ENCODE peak calls at places on chromosomes 12 and 14, in eight cellular contexts. S, G, D, F, L, M, H and X are unnamed samples.

GRCh38 chr14:96519970-96520369 is 17.8 kb downstream of the PAPOLA start:
- DNase-seq in H (no peak), M (no peak), F (no peak), S (no peak), L (no peak), D (no peak), G (no peak), X (no peak)

GRCh38 chr12:91529829-91530228 is 347.2 kb upstream of the DCN start:
- DNase-seq in H (no peak), M (no peak), S (peak), G (no peak), L (peak), F (peak), D (no peak), X (no peak)

GRCh38 chr12:121792607-121793500 is 634 bp downstream of the RHOF start:
- DNase-seq in D (no peak), M (no peak), F (no peak), S (no peak), L (no peak), H (peak), G (peak), X (peak)

GRCh38 chr14:81427348-81428058 is 27.4 kb upstream of the STON2 start:
- DNase-seq in M (no peak), G (no peak), S (no peak), L (no peak), D (no peak), H (no peak), F (no peak), X (peak)

GRCh38 chr12:102883204-102883799 is 33.7 kb downstream of the PAH start:
- DNase-seq in S (peak), F (peak), D (peak), M (no peak), H (peak), G (peak), L (no peak), X (peak)

GRCh38 chr14:23494223-23494622 is 24.7 kb downstream of the NGDN start:
- DNase-seq in H (no peak), S (peak), L (peak), M (no peak), G (no peak), D (peak), F (no peak), X (no peak)

GRCh38 chr14:28142400-28143015 is 624.1 kb upstream of the FOXG1 start:
- DNase-seq in M (peak), L (no peak), F (no peak), G (no peak), H (no peak), S (peak), D (no peak), X (no peak)

GRCh38 chr12:124497658-124498057 is 69.8 kb downstream of the NCOR2 start:
- DNase-seq in G (no peak), S (peak), H (no peak), M (no peak), L (peak), F (no peak), D (no peak), X (no peak)

GRCh38 chr14:25111061-25111601 is 61.2 kb upstream of the STXBP6 start:
- DNase-seq in L (peak), F (no peak), S (peak), H (no peak), G (no peak), M (peak), D (no peak), X (no peak)

GRCh38 chr12:130838951-130839769 is at the start of gene STX2:
- DNase-seq in L (peak), D (peak), S (peak), F (peak), M (peak), H (peak), G (peak), X (peak)

GRCh38 chr12:75908961-75909699 is 122.4 kb downstream of the PHLDA1 start:
- DNase-seq in H (no peak), M (peak), L (peak), S (peak), F (no peak), G (no peak), D (no peak), X (peak)

GRCh38 chr12:69433653-69434052 is 36.5 kb upstream of the FRS2 start:
- DNase-seq in H (no peak), F (no peak), L (no peak), S (no peak), D (no peak), G (no peak), M (no peak), X (no peak)

GRCh38 chr12:65681226-65681625 is 143.1 kb upstream of the HMGA2 start:
- DNase-seq in S (no peak), H (no peak), G (no peak), M (no peak), D (no peak), F (no peak), L (peak), X (no peak)

DNA sequence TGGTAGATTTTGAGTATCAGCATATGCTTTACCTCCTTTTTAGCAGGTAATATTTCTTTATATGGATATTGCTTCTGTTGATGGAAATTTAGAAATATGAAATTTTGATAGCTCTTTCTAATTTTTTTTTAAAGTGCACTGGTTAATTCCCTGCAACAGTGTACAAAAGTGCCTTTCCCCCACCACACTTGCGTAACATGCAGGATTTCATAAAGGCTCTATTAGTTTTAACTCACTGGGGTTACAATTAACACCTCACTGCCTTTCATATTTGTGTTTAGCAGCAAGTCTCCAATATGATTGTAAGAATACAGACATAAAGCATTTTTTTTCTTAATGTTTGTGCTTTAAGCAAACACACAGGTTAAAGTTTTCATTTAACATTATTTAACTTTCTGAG is 25.6 kb downstream of the MNAT1 start:
- DNase-seq in G (no peak), L (no peak), M (no peak), S (no peak), D (no peak), H (no peak), F (no peak), X (no peak)
- H3K4me3 ChIP-seq in G (no peak), L (no peak), M (no peak), S (no peak), D (no peak), H (no peak), F (no peak), X (no peak)

DNA sequence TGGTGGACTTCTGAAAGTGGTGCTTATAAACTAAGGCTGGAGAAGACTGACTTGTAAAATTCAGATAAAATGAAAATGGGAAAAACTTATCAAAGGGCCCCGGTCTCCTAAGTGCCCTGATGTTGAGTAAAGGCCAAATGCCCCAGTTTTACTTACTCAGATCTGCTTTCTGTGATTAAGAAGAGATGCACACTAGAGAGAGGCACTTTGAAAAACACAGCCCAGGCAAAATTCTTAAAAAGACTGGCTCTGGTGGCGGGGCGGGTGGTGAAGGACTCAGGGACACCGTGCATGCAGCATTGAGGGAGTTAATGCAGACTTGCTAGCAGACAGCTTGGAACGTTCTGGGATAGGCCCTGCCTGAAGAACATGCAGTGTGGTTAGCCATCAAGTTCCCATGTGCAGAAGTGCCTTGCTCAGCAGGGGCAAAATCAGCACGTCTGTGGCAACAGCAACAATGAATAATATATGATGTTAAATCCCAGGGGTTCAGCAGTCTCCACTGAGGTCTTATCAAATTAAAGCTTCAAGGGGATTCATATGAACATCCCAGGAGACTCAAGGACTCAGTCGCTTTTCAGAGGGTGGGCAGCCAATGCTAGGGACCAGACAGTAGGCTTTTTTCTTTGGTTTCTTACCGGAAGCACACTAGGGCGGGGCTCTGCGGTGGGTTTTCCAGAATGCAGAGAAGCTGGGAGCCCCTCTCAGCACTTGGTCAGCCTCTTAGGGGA is 105.0 kb downstream of the DAD1 start:
- DNase-seq in S (no peak), H (no peak), G (no peak), M (no peak), F (no peak), D (no peak), L (no peak), X (no peak)
- H3K4me3 ChIP-seq in S (no peak), H (no peak), G (peak), M (no peak), F (no peak), D (no peak), L (no peak), X (no peak)

DNA sequence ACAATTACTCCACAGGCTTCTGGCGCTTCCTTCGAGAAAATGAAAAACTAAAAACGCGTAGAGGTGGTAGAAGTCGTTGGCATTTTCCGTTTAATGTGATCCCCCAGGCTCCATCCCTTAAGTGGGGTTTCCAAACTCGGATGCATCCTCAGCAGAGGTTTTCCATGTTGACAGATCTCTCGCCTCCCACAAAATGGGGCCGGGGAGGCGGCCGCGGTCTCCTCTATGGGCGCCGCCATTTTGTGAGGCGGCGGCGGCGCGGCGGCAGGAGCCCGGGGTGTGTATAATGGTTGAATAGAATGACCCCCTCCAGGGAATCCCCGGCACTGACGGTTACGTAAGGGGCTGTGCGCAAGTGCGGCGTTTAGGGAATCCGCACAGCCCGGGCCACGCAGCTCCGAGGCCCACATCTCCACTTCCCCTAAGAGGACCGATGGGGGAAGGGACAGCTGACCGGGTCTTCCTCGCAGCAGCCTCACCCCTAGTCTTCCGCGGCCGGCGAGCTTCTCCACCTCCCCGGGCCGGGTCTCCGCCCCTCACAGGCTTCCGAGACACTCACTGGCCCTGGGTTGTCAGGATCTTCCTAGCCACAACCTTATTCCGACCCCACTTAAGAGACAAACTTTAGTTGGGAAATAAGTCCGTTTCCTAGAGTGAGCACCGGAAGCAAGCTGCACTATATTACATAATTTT is 2.1 kb upstream of the ARID2 start:
- DNase-seq in F (peak), M (peak), H (peak), L (peak), S (peak), G (peak), D (peak), X (peak)
- H3K4me3 ChIP-seq in F (peak), M (peak), H (peak), L (peak), S (peak), G (peak), D (peak), X (peak)

DNA sequence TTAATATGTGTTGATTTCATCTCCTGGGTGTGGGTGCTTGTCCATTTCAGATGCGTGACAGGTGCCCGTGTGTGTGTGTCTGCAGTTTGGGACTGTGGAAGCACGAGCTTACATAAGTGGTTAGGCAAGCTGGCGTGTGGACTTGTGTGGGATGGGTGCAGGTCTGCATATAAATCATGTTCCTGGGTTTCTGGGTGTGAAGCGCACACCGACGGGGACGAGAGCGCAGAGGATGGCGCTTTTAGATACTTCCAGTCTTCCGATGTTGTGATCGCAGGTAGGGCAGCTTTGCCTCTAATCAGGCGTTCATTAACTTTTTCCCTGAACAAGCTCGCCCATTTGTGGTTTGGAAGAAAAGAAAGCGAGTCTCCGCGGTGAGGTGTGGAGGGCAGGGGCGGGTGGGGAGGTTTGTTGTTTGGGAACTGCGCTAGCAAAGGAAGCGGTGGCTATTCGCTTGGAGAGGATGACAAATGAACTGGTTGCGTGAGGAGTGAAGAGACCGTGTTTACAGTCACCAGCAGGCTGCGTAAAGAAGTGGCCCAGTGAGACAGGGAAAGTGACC is 878 bp downstream of the RGS6 start:
- DNase-seq in L (no peak), G (no peak), S (no peak), D (no peak), M (no peak), F (no peak), H (no peak), X (no peak)
- H3K4me3 ChIP-seq in L (no peak), G (no peak), S (no peak), D (peak), M (no peak), F (no peak), H (no peak), X (peak)

GRCh38 chr12:2285462-2285861 is 232.7 kb downstream of the CACNA1C start:
- DNase-seq in S (no peak), L (no peak), D (no peak), H (no peak), G (no peak), F (no peak), M (no peak), X (no peak)

GRCh38 chr12:2283910-2284309 is 231.1 kb downstream of the CACNA1C start:
- DNase-seq in L (peak), G (peak), D (no peak), S (peak), M (no peak), H (no peak), F (no peak), X (no peak)

GRCh38 chr12:2284857-2285256 is 232.1 kb downstream of the CACNA1C start:
- DNase-seq in D (peak), F (peak), H (peak), M (peak), G (peak), S (peak), L (peak), X (peak)

GRCh38 chr12:2283480-2283879 is 230.7 kb downstream of the CACNA1C start:
- DNase-seq in L (no peak), H (no peak), F (no peak), M (no peak), G (no peak), S (no peak), D (no peak), X (no peak)

GRCh38 chr12:2284321-2284813 is 231.6 kb downstream of the CACNA1C start:
- DNase-seq in G (no peak), S (peak), H (no peak), L (peak), F (no peak), M (peak), D (no peak), X (no peak)
- H3K4me3 ChIP-seq in G (no peak), S (no peak), H (no peak), L (no peak), F (no peak), M (peak), D (no peak), X (no peak)

GRCh38 chr12:48997719-48998496 is 1.3 kb downstream of the DDN start:
- DNase-seq in H (peak), L (no peak), D (peak), S (no peak), G (no peak), M (no peak), F (peak), X (no peak)
- H3K4me3 ChIP-seq in H (no peak), L (peak), D (peak), S (peak), G (peak), M (peak), F (peak), X (peak)

GRCh38 chr12:57093412-57094193 is 4.7 kb downstream of the NAB2 start:
- DNase-seq in G (peak), M (no peak), D (peak), H (peak), S (peak), F (peak), L (peak), X (peak)
- H3K4me3 ChIP-seq in G (peak), M (no peak), D (no peak), H (no peak), S (peak), F (no peak), L (no peak), X (no peak)

GRCh38 chr12:27331927-27332324 is 710 bp upstream of the BMAL2 start:
- DNase-seq in L (no peak), F (no peak), S (no peak), D (no peak), H (no peak), M (no peak), G (no peak), X (no peak)

GRCh38 chr12:27332407-27333310 is at the start of gene BMAL2:
- DNase-seq in S (peak), L (peak), M (no peak), F (peak), H (peak), G (peak), D (peak), X (peak)

GRCh38 chr12:27333311-27334009 is 824 bp downstream of the BMAL2 start:
- DNase-seq in S (no peak), G (no peak), M (no peak), H (peak), D (peak), F (no peak), L (no peak), X (peak)

GRCh38 chr12:27330846-27331245 is 1.8 kb upstream of the BMAL2 start:
- DNase-seq in L (peak), S (peak), D (no peak), H (no peak), G (no peak), M (no peak), F (no peak), X (no peak)

GRCh38 chr12:27331299-27331926 is 1.2 kb upstream of the BMAL2 start:
- DNase-seq in D (no peak), F (peak), S (peak), L (peak), H (no peak), G (no peak), M (peak), X (no peak)
- H3K4me3 ChIP-seq in D (no peak), F (peak), S (no peak), L (peak), H (no peak), G (no peak), M (no peak), X (no peak)

GRCh38 chr14:36522972-36523685 is 3.1 kb upstream of the NKX2-1 start:
- DNase-seq in M (no peak), D (no peak), S (no peak), L (no peak), F (no peak), H (no peak), G (no peak), X (no peak)

GRCh38 chr14:36525746-36526099 is 5.7 kb upstream of the NKX2-1 start:
- DNase-seq in F (no peak), M (no peak), L (no peak), H (no peak), S (no peak), D (no peak), G (no peak), X (no peak)

GRCh38 chr14:36524220-36524837 is 4.3 kb upstream of the NKX2-1 start:
- DNase-seq in F (no peak), S (no peak), G (no peak), L (no peak), D (no peak), M (no peak), H (no peak), X (no peak)

GRCh38 chr14:36522347-36522971 is 2.4 kb upstream of the NKX2-1 start:
- DNase-seq in G (no peak), F (no peak), H (peak), M (no peak), L (no peak), D (no peak), S (no peak), X (no peak)

DNA sequence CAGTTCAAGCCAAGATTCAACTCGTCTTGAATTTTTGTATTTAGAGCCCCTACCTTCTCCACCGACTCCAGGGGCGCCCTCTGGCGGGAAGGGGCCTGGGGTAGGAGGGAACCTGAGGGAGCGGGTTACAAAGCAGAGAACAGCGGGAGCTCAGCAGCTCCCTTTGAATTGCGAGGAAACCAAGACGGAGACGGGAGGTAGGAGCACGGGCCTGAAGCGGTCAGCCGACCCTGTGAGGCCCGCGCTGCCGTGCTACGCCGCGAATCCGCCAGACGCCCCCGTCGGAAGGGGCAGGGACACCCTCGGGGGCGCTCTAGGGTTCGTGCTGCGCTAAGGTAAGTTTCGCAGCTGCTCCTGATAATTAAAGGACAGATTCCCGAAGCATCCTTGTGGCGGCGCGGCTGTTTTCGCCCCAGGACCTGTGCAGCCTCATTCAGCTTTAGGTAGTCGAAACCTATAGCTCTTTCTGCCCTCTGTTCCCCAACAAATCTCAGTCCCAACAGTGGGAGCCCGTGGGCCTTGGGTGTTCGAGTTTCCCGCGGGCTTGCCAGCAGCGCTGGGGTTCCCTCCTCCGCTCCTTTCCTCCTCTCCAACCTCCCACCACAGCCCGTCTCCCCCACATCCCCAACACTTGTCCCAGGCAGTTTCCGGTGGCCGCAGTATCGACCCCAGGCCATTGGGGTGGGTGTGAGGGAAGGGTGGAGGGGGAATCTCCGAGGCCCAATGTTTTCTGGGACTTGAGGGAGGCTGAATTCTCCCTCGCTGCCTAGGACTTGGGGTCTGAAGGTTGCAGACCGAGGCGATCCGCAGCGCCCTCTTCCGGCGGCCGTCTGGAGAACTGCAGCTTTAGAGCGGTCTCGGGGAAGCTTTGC is 5.1 kb upstream of the NKX2-1 start:
- DNase-seq in D (no peak), H (peak), F (peak), L (no peak), M (no peak), S (no peak), G (no peak), X (peak)
- H3K4me3 ChIP-seq in D (no peak), H (no peak), F (peak), L (no peak), M (no peak), S (no peak), G (no peak), X (peak)